ENCODE peak calls at places on chromosome X, in ten cellular contexts. R is IMR-90; B is fibroblast of the aortic adventitia; U is activated CD8-positive, alpha-beta T cell treated with anti-CD3 and anti-CD28 coated beads, Interleukin-2, amount 10 ng/mL, durations not matched to agents 7 days and 5 days; K is fibroblast of mammary gland; L is amygdala; J is head of caudate nucleus; Y is ACHN; S is NCI-H2029; F is Jurkat, Clone E6-1. V is an unnamed sample.

GRCh38 chrX:100935767-100936166 is 7.0 kb upstream of the XKRX start:
- DNase-seq in F (no peak), B (no peak), R (no peak), J (no peak), Y (no peak), U (no peak), L (no peak), K (no peak), S (no peak), V (no peak)

GRCh38 chrX:13888284-13888683 is 71.4 kb upstream of the GPM6B start:
- DNase-seq in S (no peak), R (no peak), J (peak), Y (no peak), B (no peak), L (peak), K (no peak), U (no peak), F (no peak), V (no peak)

GRCh38 chrX:140733766-140734342 is 24.3 kb downstream of the LINC00632 start:
- DNase-seq in J (peak), F (peak), B (peak), U (peak), L (peak), R (peak), K (peak), Y (peak), S (peak), V (no peak)

GRCh38 chrX:37904833-37905232 is 57.5 kb upstream of the DYNLT3 start:
- DNase-seq in U (no peak), L (no peak), F (no peak), B (no peak), S (no peak), Y (no peak), K (peak), J (no peak), R (no peak), V (no peak)

GRCh38 chrX:128800138-128800537 is 723.2 kb downstream of the SMARCA1 start:
- DNase-seq in J (no peak), B (no peak), R (no peak), U (no peak), K (no peak), Y (peak), S (no peak), L (no peak), F (no peak), V (no peak)

GRCh38 chrX:57817302-57817701 is 93.0 kb downstream of the ZXDA start:
- DNase-seq in K (peak), J (no peak), U (no peak), Y (no peak), F (no peak), R (no peak), S (no peak), L (no peak), B (peak), V (no peak)

GRCh38 chrX:68721546-68721945 is 74.1 kb downstream of the STARD8 start:
- DNase-seq in F (no peak), Y (no peak), K (no peak), S (no peak), B (no peak), J (no peak), U (no peak), R (no peak), L (no peak), V (no peak)

GRCh38 chrX:107563851-107564250 is 64.5 kb upstream of the PRPS1 start:
- DNase-seq in U (no peak), K (no peak), B (no peak), R (no peak), S (no peak), L (no peak), Y (no peak), F (no peak), J (no peak), V (no peak)

GRCh38 chrX:109656774-109657173 is 31.8 kb upstream of the KCNE5 start:
- DNase-seq in U (no peak), B (no peak), J (no peak), F (no peak), K (peak), L (no peak), R (no peak), S (no peak), Y (no peak), V (no peak)

V was measured in stimulated activated naive CD4-positive, alpha-beta T cell.